ENCODE peak calls at places on chromosomes 1 and 21, in six cellular contexts. I, V, W, G, T and Q are unnamed samples.

GRCh38 chr1:197210426-197210825 is 57.6 kb upstream of the CRB1 start:
- DNase-seq in I (no peak), V (no peak), W (no peak), G (no peak), T (no peak), Q (no peak)

GRCh38 chr1:218718216-218718615 is 373.1 kb downstream of the TGFB2 start:
- DNase-seq in I (peak; percentile 65), V (no peak), W (no peak), G (no peak), T (no peak), Q (no peak)

GRCh38 chr1:101567582-101568189 is 330.9 kb downstream of the S1PR1 start:
- DNase-seq in I (no peak), V (peak; percentile 51), W (peak; percentile 49), G (peak; percentile 23), T (no peak), Q (no peak)

GRCh38 chr1:27884182-27884954 is 12.0 kb downstream of the THEMIS2 start:
- DNase-seq in I (no peak), V (no peak), W (no peak), G (no peak), T (no peak), Q (no peak)

GRCh38 chr21:40512590-40512989 is 334.4 kb downstream of the DSCAM start:
- DNase-seq in I (no peak), V (peak; percentile 56), W (peak; percentile 12), G (no peak), T (no peak), Q (no peak)

GRCh38 chr1:201275266-201275666 is 8.0 kb upstream of the PKP1 start:
- DNase-seq in I (peak; percentile 36), V (no peak), W (no peak), G (no peak), T (peak; percentile 90), Q (peak; percentile 52)

GRCh38 chr1:235011064-235011598 is 117.5 kb downstream of the TOMM20 start:
- DNase-seq in I (no peak), V (no peak), W (no peak), G (no peak), T (no peak), Q (no peak)

GRCh38 chr1:21628798-21629393 is 40.3 kb downstream of the RAP1GAP start:
- DNase-seq in I (no peak), V (no peak), W (no peak), G (no peak), T (no peak), Q (no peak)

GRCh38 chr1:15049067-15049466 is 104.5 kb upstream of the TMEM51 start:
- DNase-seq in I (no peak), V (no peak), W (no peak), G (no peak), T (no peak), Q (no peak)

GRCh38 chr1:15046487-15047165 is 106.9 kb upstream of the TMEM51 start:
- DNase-seq in I (peak; percentile 76), V (peak; percentile 86), W (peak; percentile 77), G (peak; percentile 34), T (peak; percentile 75), Q (no peak)

GRCh38 chr1:15047237-15047636 is 106.3 kb upstream of the TMEM51 start:
- DNase-seq in I (no peak), V (no peak), W (no peak), G (no peak), T (no peak), Q (no peak)

GRCh38 chr1:15045123-15045522 is 108.4 kb upstream of the TMEM51 start:
- DNase-seq in I (no peak), V (no peak), W (no peak), G (no peak), T (no peak), Q (no peak)

DNA sequence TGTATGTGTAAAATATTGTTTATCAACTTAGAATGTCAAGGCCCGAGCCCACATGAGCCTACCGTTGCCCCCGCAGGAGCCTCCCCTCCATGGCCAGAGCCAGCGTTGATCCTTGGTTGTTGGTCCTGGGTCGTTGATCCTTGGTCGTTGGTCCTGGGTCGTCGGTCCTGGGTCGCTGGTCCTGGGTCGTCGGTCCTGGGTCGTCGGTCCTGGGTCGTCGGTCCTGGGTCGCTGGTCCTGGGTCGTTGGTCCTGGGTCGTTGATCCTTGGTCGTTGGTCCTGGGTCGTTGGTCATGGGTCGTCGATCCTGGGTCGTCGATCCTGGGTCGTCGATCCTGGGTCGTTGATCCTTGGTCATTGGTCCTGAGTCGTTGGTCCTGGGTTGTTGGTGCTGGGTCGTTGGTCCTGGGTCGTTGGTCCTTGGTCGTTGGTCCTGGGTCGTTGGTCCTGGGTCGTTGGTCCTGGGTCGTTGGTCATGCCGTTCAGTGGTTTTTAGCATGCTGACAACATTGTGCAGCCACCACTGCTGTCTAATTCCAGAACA is 105.0 kb upstream of the TMEM51 start:
- DNase-seq in I (no peak), V (no peak), W (no peak), G (no peak), T (no peak), Q (no peak)
- TF ChIP-seq CTCF in I (no peak), V (no peak), W (no peak), G (no peak), T (no peak), Q (no peak)

GRCh38 chr1:109910963-109911798 is 532 bp downstream of the CSF1 start:
- DNase-seq in I (no peak), V (no peak), W (no peak), G (no peak), T (no peak), Q (no peak)
- H3K4me3 ChIP-seq in I (peak overlapping the region; percentile 96), V (peak overlapping the region; percentile 69), W (peak overlapping the region; percentile 43), G (peak overlapping the region; percentile 53), T (peak overlapping the region; percentile 97), Q (peak overlapping the region; percentile 92)

DNA sequence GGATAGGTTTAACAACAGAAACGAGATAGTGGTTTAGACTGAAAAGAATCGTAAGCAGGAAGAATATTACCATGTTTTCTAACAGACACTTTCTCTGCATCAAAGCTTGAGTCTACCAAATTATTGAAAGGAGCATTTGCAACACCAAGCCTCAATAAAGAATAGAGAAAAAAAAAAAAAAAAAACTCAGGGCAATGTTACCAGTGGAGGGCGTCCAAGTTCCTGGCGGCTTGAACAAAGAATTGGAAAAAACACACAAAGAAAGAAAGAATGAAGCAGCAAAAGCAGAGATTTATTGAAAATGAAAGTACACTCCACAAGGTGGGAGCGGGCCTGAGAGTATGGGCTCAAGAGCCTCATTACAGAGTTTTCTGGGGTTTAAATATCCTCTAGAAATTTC is 686.5 kb upstream of the ADGRL2 start:
- DNase-seq in I (no peak), V (no peak), W (no peak), G (no peak), T (no peak), Q (no peak)
- TF ChIP-seq CTCF in I (peak; percentile 4), V (no peak), W (no peak), G (no peak), T (no peak), Q (peak; percentile 13)

DNA sequence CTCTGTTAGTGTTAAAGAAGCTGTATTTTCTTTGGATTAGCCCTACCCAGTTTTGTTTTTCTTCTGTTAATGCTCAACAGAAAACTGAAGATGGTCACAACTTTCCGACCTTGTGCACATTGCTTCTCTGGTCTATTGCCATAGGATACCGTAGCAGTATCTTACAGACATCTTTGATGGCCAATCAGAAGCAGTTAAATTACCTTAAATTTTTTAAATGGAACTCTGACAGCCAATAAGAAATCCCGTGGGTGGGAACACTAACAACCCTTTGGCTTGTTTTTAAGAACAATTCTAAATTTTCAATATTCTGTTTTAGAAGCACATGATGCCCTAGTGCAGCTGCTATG is 17.2 kb downstream of the NFYC start:
- DNase-seq in I (peak; percentile 78), V (no peak), W (no peak), G (no peak), T (no peak), Q (peak; percentile 88)
- H3K4me3 ChIP-seq in I (peak overlapping the region; percentile 68), V (peak overlapping the region; percentile 45), W (no peak overlapping the region), G (peak overlapping the region; percentile 63), T (peak overlapping the region; percentile 62), Q (peak overlapping the region; percentile 88)

GRCh38 chr1:226590626-226591025 is 42.1 kb downstream of the STUM start:
- DNase-seq in I (no peak), V (no peak), W (no peak), G (no peak), T (no peak), Q (no peak)

GRCh38 chr1:226586116-226586515 is 37.6 kb downstream of the STUM start:
- DNase-seq in I (no peak), V (no peak), W (no peak), G (no peak), T (no peak), Q (no peak)

GRCh38 chr1:226586650-226587443 is 38.3 kb downstream of the STUM start:
- DNase-seq in I (no peak), V (no peak), W (no peak), G (no peak), T (no peak), Q (peak; percentile 31)

GRCh38 chr1:226589008-226589733 is 40.6 kb downstream of the STUM start:
- DNase-seq in I (no peak), V (peak; percentile 78), W (peak; percentile 78), G (no peak), T (no peak), Q (no peak)

GRCh38 chr1:226588484-226588883 is 39.9 kb downstream of the STUM start:
- DNase-seq in I (no peak), V (peak; percentile 39), W (peak; percentile 44), G (no peak), T (no peak), Q (no peak)
- TF ChIP-seq CTCF in I (no peak), V (no peak), W (no peak), G (no peak), T (no peak), Q (no peak)

GRCh38 chr1:6360517-6360916 is 33.0 kb downstream of the ACOT7 start:
- DNase-seq in I (no peak), V (no peak), W (no peak), G (no peak), T (no peak), Q (no peak)

GRCh38 chr1:6359568-6360496 is 33.7 kb downstream of the ACOT7 start:
- DNase-seq in I (no peak), V (peak; percentile 80), W (peak; percentile 85), G (peak; percentile 36), T (peak; percentile 75), Q (peak; percentile 35)

GRCh38 chr1:6358757-6359567 is 34.6 kb downstream of the ACOT7 start:
- DNase-seq in I (peak; percentile 38), V (no peak), W (peak; percentile 33), G (peak; percentile 26), T (no peak), Q (no peak)

GRCh38 chr1:6357243-6357929 is 36.2 kb downstream of the ACOT7 start:
- DNase-seq in I (no peak), V (no peak), W (no peak), G (no peak), T (no peak), Q (no peak)

DNA sequence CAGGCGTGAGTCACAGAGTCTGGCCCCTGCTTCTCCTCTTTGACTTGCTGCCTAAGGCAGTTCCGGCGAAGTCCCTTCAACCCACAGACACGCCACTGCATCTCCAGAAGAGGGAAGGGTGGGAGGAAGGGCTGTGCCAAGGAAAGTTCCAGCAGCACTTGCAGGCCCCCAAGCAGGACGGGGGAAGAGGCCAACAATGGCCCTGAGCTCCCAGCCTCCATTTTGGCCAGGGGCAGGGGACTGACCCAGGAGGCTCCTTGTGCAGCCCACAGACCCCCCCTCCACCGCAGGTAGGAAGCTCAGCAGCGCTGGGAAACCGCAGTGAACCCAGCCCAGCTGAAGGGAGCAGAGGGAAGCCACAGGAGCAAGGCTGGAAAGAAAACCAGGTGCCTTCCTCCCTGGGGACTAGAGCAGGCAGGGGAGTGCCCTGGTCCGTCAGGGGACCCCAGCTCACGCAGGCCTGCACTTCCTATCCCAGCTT is 35.4 kb downstream of the ACOT7 start:
- DNase-seq in I (no peak), V (no peak), W (no peak), G (no peak), T (no peak), Q (no peak)
- H3K4me3 ChIP-seq in I (no peak overlapping the region), V (no peak overlapping the region), W (no peak overlapping the region), G (no peak overlapping the region), T (no peak overlapping the region), Q (no peak overlapping the region)